ENCODE peak calls at places on chromosomes 7 and 10, in ten cellular contexts. One of them, this sample, is unnamed.

GRCh38 chr7:106283831-106284515 is 810 bp downstream of the NAMPT start:
- DNase-seq in neuronal stem cell: peak
- DNase-seq in fibroblast of lung: peak
- DNase-seq in PC-9: peak
- DNase-seq in PC-3: peak
- DNase-seq in HCT116: no peak
- DNase-seq in H9: no peak
- DNase-seq in neural progenitor cell: no peak
- DNase-seq in DND-41: peak
- DNase-seq in OCI-LY7: peak
- DNase-seq in this sample: peak

GRCh38 chr10:47023237-47024045 is 112.2 kb downstream of the PTPN20 start:
- DNase-seq in PC-9: no peak
- DNase-seq in H9: peak
- DNase-seq in neural progenitor cell: no peak
- DNase-seq in HCT116: no peak
- DNase-seq in PC-3: no peak
- DNase-seq in OCI-LY7: no peak
- DNase-seq in neuronal stem cell: no peak
- DNase-seq in DND-41: no peak
- DNase-seq in fibroblast of lung: no peak
- DNase-seq in this sample: no peak

GRCh38 chr7:86295526-86295925 is 348.2 kb upstream of the GRM3 start:
- DNase-seq in H9: no peak
- DNase-seq in OCI-LY7: no peak
- DNase-seq in DND-41: no peak
- DNase-seq in HCT116: no peak
- DNase-seq in neural progenitor cell: no peak
- DNase-seq in PC-3: no peak
- DNase-seq in PC-9: no peak
- DNase-seq in fibroblast of lung: no peak
- DNase-seq in neuronal stem cell: no peak
- DNase-seq in this sample: no peak

GRCh38 chr7:24756989-24757798 is at the start of gene GSDME:
- DNase-seq in neural progenitor cell: peak
- DNase-seq in neuronal stem cell: peak
- DNase-seq in DND-41: peak
- DNase-seq in PC-9: peak
- DNase-seq in fibroblast of lung: peak
- DNase-seq in OCI-LY7: peak
- DNase-seq in HCT116: no peak
- DNase-seq in PC-3: peak
- DNase-seq in H9: peak
- DNase-seq in this sample: peak

GRCh38 chr10:60799971-60800370 is 21.7 kb downstream of the CDK1 start:
- DNase-seq in fibroblast of lung: no peak
- DNase-seq in H9: no peak
- DNase-seq in PC-9: no peak
- DNase-seq in OCI-LY7: no peak
- DNase-seq in DND-41: no peak
- DNase-seq in neural progenitor cell: no peak
- DNase-seq in HCT116: no peak
- DNase-seq in neuronal stem cell: no peak
- DNase-seq in PC-3: no peak
- DNase-seq in this sample: no peak

GRCh38 chr10:123009105-123009805 is 449 bp downstream of the ACADSB start:
- DNase-seq in PC-9: peak
- DNase-seq in PC-3: peak
- DNase-seq in neuronal stem cell: peak
- DNase-seq in HCT116: no peak
- DNase-seq in OCI-LY7: peak
- DNase-seq in DND-41: peak
- DNase-seq in H9: no peak
- DNase-seq in neural progenitor cell: peak
- DNase-seq in fibroblast of lung: peak
- DNase-seq in this sample: no peak

GRCh38 chr10:35876248-35876647 is 234.2 kb upstream of the FZD8 start:
- DNase-seq in DND-41: no peak
- DNase-seq in HCT116: no peak
- DNase-seq in OCI-LY7: no peak
- DNase-seq in PC-3: peak
- DNase-seq in neural progenitor cell: no peak
- DNase-seq in fibroblast of lung: peak
- DNase-seq in H9: no peak
- DNase-seq in PC-9: no peak
- DNase-seq in neuronal stem cell: no peak
- DNase-seq in this sample: no peak

GRCh38 chr10:56279270-56279669 is 81.8 kb downstream of the ZWINT start:
- DNase-seq in PC-9: no peak
- DNase-seq in PC-3: no peak
- DNase-seq in DND-41: no peak
- DNase-seq in fibroblast of lung: no peak
- DNase-seq in HCT116: no peak
- DNase-seq in neural progenitor cell: no peak
- DNase-seq in neuronal stem cell: no peak
- DNase-seq in OCI-LY7: no peak
- DNase-seq in H9: no peak
- DNase-seq in this sample: no peak

GRCh38 chr7:32937344-32938174 is 19.7 kb upstream of the FKBP9 start:
- DNase-seq in PC-3: no peak
- DNase-seq in fibroblast of lung: peak
- DNase-seq in HCT116: no peak
- DNase-seq in OCI-LY7: no peak
- DNase-seq in neuronal stem cell: no peak
- DNase-seq in PC-9: no peak
- DNase-seq in neural progenitor cell: no peak
- DNase-seq in H9: no peak
- DNase-seq in DND-41: no peak
- DNase-seq in this sample: no peak

DNA sequence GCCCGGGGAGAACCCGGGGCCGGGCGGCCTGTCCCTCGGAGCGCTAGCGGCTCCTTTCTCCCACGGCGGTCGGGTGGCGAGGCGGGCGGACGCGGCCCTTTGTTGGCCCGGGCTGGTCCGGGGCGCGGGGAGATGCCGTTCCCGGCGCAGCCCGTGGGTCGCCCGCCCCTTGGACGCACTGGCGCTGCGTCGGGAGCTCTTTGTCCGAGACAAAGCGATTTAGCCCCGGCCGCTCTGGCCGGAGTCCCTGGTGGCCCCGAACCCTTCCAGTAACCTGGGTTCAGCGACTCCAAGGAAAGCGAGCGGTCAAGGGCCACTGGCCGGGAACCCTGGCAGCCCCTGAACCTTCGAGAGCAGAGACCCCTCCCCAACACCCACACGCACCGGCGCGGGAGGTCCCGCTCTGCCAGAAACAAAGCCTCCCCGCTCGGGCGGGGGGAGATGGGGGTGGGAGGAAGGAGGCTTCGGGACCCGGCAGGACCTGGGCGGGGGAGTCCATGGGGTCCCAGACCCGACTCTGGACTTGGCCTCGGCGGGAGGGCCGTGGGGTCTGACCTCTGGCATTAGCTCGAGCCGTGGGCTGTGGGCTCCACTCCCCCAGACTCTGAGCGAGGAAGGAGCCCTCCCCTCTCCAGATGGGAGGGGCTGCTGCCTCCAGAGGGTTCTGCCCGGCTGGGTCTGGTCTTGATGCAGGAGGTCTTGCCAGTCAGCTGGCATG is 832 bp downstream of the DPYSL4 start:
- DNase-seq in DND-41: no peak
- DNase-seq in PC-3: no peak
- DNase-seq in neuronal stem cell: no peak
- DNase-seq in H9: no peak
- DNase-seq in PC-9: no peak
- DNase-seq in HCT116: no peak
- DNase-seq in fibroblast of lung: no peak
- DNase-seq in OCI-LY7: no peak
- DNase-seq in neural progenitor cell: peak
- DNase-seq in this sample: no peak
- H3K4me2 ChIP-seq in DND-41: no peak
- H3K4me2 ChIP-seq in PC-3: peak
- H3K4me2 ChIP-seq in neuronal stem cell: peak
- H3K4me2 ChIP-seq in H9: peak
- H3K4me2 ChIP-seq in PC-9: no peak
- H3K4me2 ChIP-seq in HCT116: peak
- H3K4me2 ChIP-seq in fibroblast of lung: peak
- H3K4me2 ChIP-seq in OCI-LY7: no peak
- H3K4me2 ChIP-seq in neural progenitor cell: peak
- H3K4me2 ChIP-seq in this sample: no peak

GRCh38 chr7:100496509-100496908 is 12.8 kb downstream of the NYAP1 start:
- DNase-seq in H9: no peak
- DNase-seq in OCI-LY7: no peak
- DNase-seq in DND-41: no peak
- DNase-seq in HCT116: no peak
- DNase-seq in fibroblast of lung: no peak
- DNase-seq in PC-3: no peak
- DNase-seq in neuronal stem cell: no peak
- DNase-seq in neural progenitor cell: no peak
- DNase-seq in PC-9: no peak
- DNase-seq in this sample: no peak

GRCh38 chr7:100491192-100491578 is 7.5 kb downstream of the NYAP1 start:
- DNase-seq in PC-3: no peak
- DNase-seq in neuronal stem cell: no peak
- DNase-seq in DND-41: no peak
- DNase-seq in OCI-LY7: no peak
- DNase-seq in H9: no peak
- DNase-seq in PC-9: no peak
- DNase-seq in HCT116: no peak
- DNase-seq in fibroblast of lung: no peak
- DNase-seq in neural progenitor cell: no peak
- DNase-seq in this sample: no peak

GRCh38 chr7:100492738-100493475 is 9.2 kb downstream of the NYAP1 start:
- DNase-seq in OCI-LY7: no peak
- DNase-seq in PC-3: no peak
- DNase-seq in DND-41: no peak
- DNase-seq in fibroblast of lung: no peak
- DNase-seq in neuronal stem cell: no peak
- DNase-seq in H9: no peak
- DNase-seq in HCT116: no peak
- DNase-seq in PC-9: no peak
- DNase-seq in neural progenitor cell: no peak
- DNase-seq in this sample: no peak

GRCh38 chr7:100490483-100491191 is 6.9 kb downstream of the NYAP1 start:
- DNase-seq in OCI-LY7: no peak
- DNase-seq in HCT116: no peak
- DNase-seq in PC-9: no peak
- DNase-seq in H9: no peak
- DNase-seq in PC-3: no peak
- DNase-seq in neuronal stem cell: no peak
- DNase-seq in DND-41: no peak
- DNase-seq in fibroblast of lung: no peak
- DNase-seq in neural progenitor cell: no peak
- DNase-seq in this sample: no peak

GRCh38 chr7:100493476-100494264 is 9.9 kb downstream of the NYAP1 start:
- DNase-seq in PC-9: peak
- DNase-seq in neural progenitor cell: peak
- DNase-seq in H9: no peak
- DNase-seq in OCI-LY7: peak
- DNase-seq in neuronal stem cell: no peak
- DNase-seq in DND-41: no peak
- DNase-seq in PC-3: no peak
- DNase-seq in fibroblast of lung: peak
- DNase-seq in HCT116: no peak
- DNase-seq in this sample: peak
- H3K27ac ChIP-seq in PC-9: no peak
- H3K27ac ChIP-seq in neural progenitor cell: no peak
- H3K27ac ChIP-seq in H9: no peak
- H3K27ac ChIP-seq in OCI-LY7: no peak
- H3K27ac ChIP-seq in neuronal stem cell: no peak
- H3K27ac ChIP-seq in DND-41: no peak
- H3K27ac ChIP-seq in PC-3: no peak
- H3K27ac ChIP-seq in fibroblast of lung: no peak
- H3K27ac ChIP-seq in HCT116: no peak
- H3K27ac ChIP-seq in this sample: no peak

GRCh38 chr10:787933-788651 is 98.6 kb upstream of the DIP2C start:
- DNase-seq in neural progenitor cell: no peak
- DNase-seq in PC-3: no peak
- DNase-seq in OCI-LY7: no peak
- DNase-seq in H9: no peak
- DNase-seq in PC-9: no peak
- DNase-seq in neuronal stem cell: no peak
- DNase-seq in DND-41: peak
- DNase-seq in HCT116: no peak
- DNase-seq in fibroblast of lung: peak
- DNase-seq in this sample: no peak

GRCh38 chr10:784759-785538 is 95.5 kb upstream of the DIP2C start:
- DNase-seq in neuronal stem cell: peak
- DNase-seq in neural progenitor cell: peak
- DNase-seq in OCI-LY7: no peak
- DNase-seq in H9: peak
- DNase-seq in fibroblast of lung: peak
- DNase-seq in DND-41: peak
- DNase-seq in HCT116: peak
- DNase-seq in PC-9: peak
- DNase-seq in PC-3: peak
- DNase-seq in this sample: no peak

GRCh38 chr10:785539-786214 is 96.2 kb upstream of the DIP2C start:
- DNase-seq in PC-3: no peak
- DNase-seq in PC-9: no peak
- DNase-seq in OCI-LY7: no peak
- DNase-seq in fibroblast of lung: no peak
- DNase-seq in H9: peak
- DNase-seq in DND-41: peak
- DNase-seq in HCT116: no peak
- DNase-seq in neuronal stem cell: no peak
- DNase-seq in neural progenitor cell: no peak
- DNase-seq in this sample: no peak

GRCh38 chr10:788796-789748 is 99.6 kb upstream of the DIP2C start:
- DNase-seq in neuronal stem cell: peak
- DNase-seq in HCT116: peak
- DNase-seq in OCI-LY7: no peak
- DNase-seq in H9: peak
- DNase-seq in PC-9: peak
- DNase-seq in fibroblast of lung: peak
- DNase-seq in PC-3: peak
- DNase-seq in neural progenitor cell: peak
- DNase-seq in DND-41: peak
- DNase-seq in this sample: no peak

GRCh38 chr10:786666-787512 is 97.4 kb upstream of the DIP2C start:
- DNase-seq in DND-41: peak
- DNase-seq in H9: no peak
- DNase-seq in fibroblast of lung: no peak
- DNase-seq in PC-9: no peak
- DNase-seq in OCI-LY7: no peak
- DNase-seq in neuronal stem cell: no peak
- DNase-seq in neural progenitor cell: no peak
- DNase-seq in PC-3: no peak
- DNase-seq in HCT116: no peak
- DNase-seq in this sample: no peak
- H3K4me2 ChIP-seq in DND-41: no peak
- H3K4me2 ChIP-seq in H9: no peak
- H3K4me2 ChIP-seq in fibroblast of lung: no peak
- H3K4me2 ChIP-seq in PC-9: no peak
- H3K4me2 ChIP-seq in OCI-LY7: no peak
- H3K4me2 ChIP-seq in neuronal stem cell: no peak
- H3K4me2 ChIP-seq in neural progenitor cell: no peak
- H3K4me2 ChIP-seq in PC-3: no peak
- H3K4me2 ChIP-seq in HCT116: no peak
- H3K4me2 ChIP-seq in this sample: no peak

GRCh38 chr10:8437896-8438295 is 383.4 kb downstream of the GATA3 start:
- DNase-seq in H9: no peak
- DNase-seq in OCI-LY7: no peak
- DNase-seq in DND-41: no peak
- DNase-seq in PC-9: no peak
- DNase-seq in HCT116: no peak
- DNase-seq in neuronal stem cell: no peak
- DNase-seq in fibroblast of lung: no peak
- DNase-seq in neural progenitor cell: no peak
- DNase-seq in PC-3: no peak
- DNase-seq in this sample: no peak
- H3K27ac ChIP-seq in H9: no peak
- H3K27ac ChIP-seq in OCI-LY7: no peak
- H3K27ac ChIP-seq in DND-41: peak
- H3K27ac ChIP-seq in PC-9: no peak
- H3K27ac ChIP-seq in HCT116: no peak
- H3K27ac ChIP-seq in neuronal stem cell: no peak
- H3K27ac ChIP-seq in fibroblast of lung: no peak
- H3K27ac ChIP-seq in neural progenitor cell: no peak
- H3K27ac ChIP-seq in PC-3: no peak
- H3K27ac ChIP-seq in this sample: no peak